ENCODE peak calls at places on chromosomes 1 and 21, in seven cellular contexts. H is left cardiac atrium; Y is effector memory CD8-positive, alpha-beta T cell; A is esophagus muscularis mucosa; N is HS-5; J is cardiac fibroblast; Q is natural killer cell treated with Interleukin-12 subunit alpha and Interleukin-12 subunit beta and Interleukin-15 and Interleukin-18, amount 100 ng/mL, for 72 hours. T is an unnamed sample.

GRCh38 chr21:38037416-38037815 is 121.2 kb upstream of the KCNJ6 start:
- DNase-seq in N (no peak), Y (no peak), A (no peak), H (no peak), Q (no peak), J (peak; percentile 16), T (peak; percentile 1)

GRCh38 chr21:45430521-45431501 is 25.8 kb downstream of the COL18A1 start:
- DNase-seq in Y (no peak), H (no peak), N (no peak), Q (no peak), J (no peak), A (no peak), T (peak; percentile 78)

GRCh38 chr1:18463984-18464664 is 16.6 kb upstream of the KLHDC7A start:
- DNase-seq in A (no peak), Q (no peak), Y (no peak), N (no peak), H (no peak), J (no peak), T (no peak)

GRCh38 chr1:221902961-221903360 is 161.1 kb upstream of the DUSP10 start:
- DNase-seq in Y (no peak), J (no peak), N (no peak), Q (no peak), A (peak; percentile 89), H (no peak), T (no peak)

GRCh38 chr1:31615939-31616338 is 1.6 kb upstream of the HCRTR1 start:
- DNase-seq in H (no peak), Q (no peak), A (no peak), N (no peak), J (no peak), Y (no peak), T (no peak)

GRCh38 chr1:226687476-226687875 is 51.6 kb downstream of the ITPKB start:
- DNase-seq in H (no peak), Q (no peak), A (no peak), N (no peak), J (no peak), Y (peak; percentile 51), T (no peak)

GRCh38 chr1:184025242-184025675 is 12.3 kb downstream of the COLGALT2 start:
- DNase-seq in Q (no peak), Y (no peak), J (peak; percentile 72), N (no peak), H (peak; percentile 33), A (no peak), T (peak; percentile 56)

GRCh38 chr1:29396438-29397255 is 160.3 kb downstream of the PTPRU start:
- DNase-seq in A (peak; percentile 62), J (no peak), N (no peak), H (no peak), Y (no peak), Q (no peak), T (no peak)

GRCh38 chr1:150970818-150971582 is 3.6 kb downstream of the CERS2 start:
- DNase-seq in A (no peak), N (no peak), J (peak; percentile 52), Q (no peak), H (peak; percentile 84), Y (no peak), T (peak; percentile 68)

GRCh38 chr1:203127672-203128611 is at the start of gene ADORA1:
- DNase-seq in J (peak; percentile 34), H (peak; percentile 72), Q (no peak), Y (no peak), N (no peak), A (no peak), T (peak; percentile 51)

GRCh38 chr1:94674876-94675275 is 133.3 kb upstream of the F3 start:
- DNase-seq in J (no peak), Y (no peak), H (no peak), A (no peak), Q (no peak), N (no peak), T (no peak)

GRCh38 chr1:1156140-1157032 is 17.3 kb upstream of the TTLL10 start:
- DNase-seq in H (no peak), A (no peak), Y (no peak), Q (no peak), N (no peak), J (no peak), T (no peak)

GRCh38 chr1:64499966-64500365 is 30.0 kb downstream of the CACHD1 start:
- DNase-seq in Q (no peak), J (no peak), Y (no peak), A (no peak), N (no peak), H (no peak), T (no peak)

GRCh38 chr1:206723500-206724472 is 39.1 kb downstream of the MAPKAPK2 start:
- DNase-seq in Y (no peak), A (no peak), N (no peak), H (peak; percentile 62), Q (no peak), J (peak; percentile 84), T (peak; percentile 83)

GRCh38 chr1:94258873-94259331 is 21.5 kb upstream of the ARHGAP29 start:
- DNase-seq in Q (no peak), N (peak; percentile 84), A (no peak), Y (no peak), H (peak; percentile 71), J (peak; percentile 98), T (peak; percentile 64)

GRCh38 chr21:24852610-24853195 is 754.6 kb downstream of the MRPL39 start:
- DNase-seq in N (no peak), A (no peak), Q (no peak), Y (no peak), J (no peak), H (no peak), T (no peak)

GRCh38 chr1:94022471-94023189 is 98.3 kb downstream of the ABCA4 start:
- DNase-seq in H (peak; percentile 53), N (no peak), J (peak; percentile 98), Y (no peak), Q (no peak), A (no peak), T (peak; percentile 88)

GRCh38 chr1:99481391-99481996 is 164.4 kb upstream of the PALMD start:
- DNase-seq in J (peak; percentile 79), Q (no peak), Y (peak; percentile 20), N (peak; percentile 40), A (no peak), H (peak; percentile 30), T (peak; percentile 61)

GRCh38 chr1:165313906-165314305 is 42.6 kb downstream of the LMX1A start:
- DNase-seq in H (no peak), Y (no peak), Q (no peak), N (no peak), A (no peak), J (no peak), T (no peak)

GRCh38 chr1:220666349-220666748 is 23.8 kb upstream of the C1orf115 start:
- DNase-seq in N (no peak), Y (no peak), Q (no peak), H (no peak), J (no peak), A (no peak), T (no peak)

GRCh38 chr1:42944207-42944928 is 14.3 kb downstream of the SLC2A1 start:
- DNase-seq in N (no peak), Y (no peak), H (peak; percentile 49), A (no peak), J (no peak), Q (no peak), T (no peak)

GRCh38 chr1:228337711-228338520 is 68.7 kb downstream of the TRIM11 start:
- DNase-seq in H (peak; percentile 10), N (no peak), A (no peak), J (no peak), Q (peak; percentile 50), Y (no peak), T (no peak)

GRCh38 chr1:228753236-228753741 is 18.0 kb downstream of the RHOU start:
- DNase-seq in Q (no peak), H (no peak), J (no peak), N (no peak), A (no peak), Y (no peak), T (no peak)

GRCh38 chr1:40768146-40768990 is 15.2 kb upstream of the KCNQ4 start:
- DNase-seq in Q (no peak), H (no peak), N (no peak), Y (no peak), A (no peak), J (no peak), T (no peak)

GRCh38 chr1:202293620-202294019 is 48.1 kb downstream of the UBE2T start:
- DNase-seq in A (no peak), Q (no peak), N (no peak), J (no peak), H (no peak), Y (no peak), T (peak; percentile 19)

GRCh38 chr1:234957330-234958065 is 171.1 kb downstream of the TOMM20 start:
- DNase-seq in A (no peak), Q (no peak), J (peak; percentile 78), H (no peak), Y (no peak), N (peak; percentile 68), T (peak; percentile 92)

GRCh38 chr1:160576430-160576829 is 2.9 kb downstream of the CD84 start:
- DNase-seq in Q (no peak), H (no peak), N (no peak), A (no peak), J (no peak), Y (no peak), T (no peak)

GRCh38 chr1:39992229-39992628 is 37.3 kb downstream of the MFSD2A start:
- DNase-seq in Y (no peak), A (no peak), J (peak; percentile 35), H (no peak), N (no peak), Q (no peak), T (peak; percentile 55)

GRCh38 chr1:209153435-209153834 is 430.1 kb upstream of the CAMK1G start:
- DNase-seq in J (no peak), N (no peak), Y (no peak), A (no peak), Q (no peak), H (no peak), T (no peak)

GRCh38 chr1:2594001-2594640 is 7.5 kb downstream of the PRXL2B start:
- DNase-seq in J (peak; percentile 17), A (no peak), N (no peak), Q (peak; percentile 57), H (peak; percentile 82), Y (no peak), T (peak; percentile 53)

GRCh38 chr1:89112871-89113613 is 12.9 kb downstream of the GBP2 start:
- DNase-seq in Q (no peak), J (no peak), H (no peak), A (no peak), N (no peak), Y (no peak), T (peak; percentile 1)

GRCh38 chr1:182347019-182347418 is 44.6 kb downstream of the GLUL start:
- DNase-seq in Y (no peak), Q (no peak), N (no peak), A (no peak), H (no peak), J (no peak), T (no peak)

GRCh38 chr1:112265946-112266345 is 130.1 kb upstream of the CTTNBP2NL start:
- DNase-seq in Q (no peak), H (no peak), J (no peak), A (no peak), N (no peak), Y (no peak), T (peak; percentile 98)

GRCh38 chr21:17784604-17785402 is 34.4 kb downstream of the C21orf91 start:
- DNase-seq in Y (no peak), Q (no peak), H (no peak), J (no peak), N (no peak), A (no peak), T (no peak)

GRCh38 chr1:243316366-243316989 is 60.6 kb downstream of the SDCCAG8 start:
- DNase-seq in A (no peak), H (no peak), Q (no peak), N (no peak), J (no peak), Y (no peak), T (no peak)

GRCh38 chr21:15455819-15456462 is 273.8 kb upstream of the USP25 start:
- DNase-seq in Y (no peak), N (no peak), Q (no peak), J (no peak), H (no peak), A (no peak), T (no peak)

T was measured in amniotic epithelial cell.